ENCODE peak calls at places on chromosomes 1 and 21, in five cellular contexts. One of them, this sample, is unnamed.

GRCh38 chr1:171254859-171255258 is 6.6 kb downstream of the FMO1 start:
- DNase-seq in K562: no peak
- DNase-seq in GM12878: no peak
- DNase-seq in HepG2: no peak
- DNase-seq in H1: no peak
- DNase-seq in this sample: no peak

GRCh38 chr1:26994020-26994745 is 691 bp downstream of the TRNP1 start:
- DNase-seq in HepG2: no peak
- DNase-seq in GM12878: no peak
- DNase-seq in K562: peak; percentile 53
- DNase-seq in H1: no peak
- DNase-seq in this sample: no peak

GRCh38 chr1:191498318-191498717 is 659.9 kb upstream of the RGS18 start:
- DNase-seq in H1: no peak
- DNase-seq in HepG2: no peak
- DNase-seq in K562: peak; percentile 22
- DNase-seq in GM12878: no peak
- DNase-seq in this sample: no peak

GRCh38 chr1:228440761-228441500 is 24.3 kb upstream of the TRIM17 start:
- DNase-seq in H1: no peak
- DNase-seq in HepG2: no peak
- DNase-seq in K562: no peak
- DNase-seq in GM12878: no peak
- DNase-seq in this sample: no peak

GRCh38 chr1:91750398-91750996 is 135.5 kb downstream of the TGFBR3 start:
- DNase-seq in H1: no peak
- DNase-seq in GM12878: no peak
- DNase-seq in K562: no peak
- DNase-seq in HepG2: no peak
- DNase-seq in this sample: no peak

GRCh38 chr1:203208181-203208580 is 21.3 kb downstream of the CHIT1 start:
- DNase-seq in HepG2: no peak
- DNase-seq in K562: no peak
- DNase-seq in H1: no peak
- DNase-seq in GM12878: no peak
- DNase-seq in this sample: no peak

GRCh38 chr1:214281902-214282695 is 1.1 kb downstream of the SMYD2 start:
- DNase-seq in HepG2: peak; percentile 56
- DNase-seq in K562: peak; percentile 45
- DNase-seq in H1: no peak
- DNase-seq in GM12878: no peak
- DNase-seq in this sample: peak; percentile 31

GRCh38 chr1:93670141-93670540 is 11.5 kb downstream of the BCAR3 start:
- DNase-seq in GM12878: no peak
- DNase-seq in H1: no peak
- DNase-seq in K562: no peak
- DNase-seq in HepG2: no peak
- DNase-seq in this sample: no peak

GRCh38 chr1:227322376-227322775 is 4.1 kb upstream of the CDC42BPA start:
- DNase-seq in H1: no peak
- DNase-seq in HepG2: no peak
- DNase-seq in GM12878: no peak
- DNase-seq in K562: no peak
- DNase-seq in this sample: no peak

GRCh38 chr1:90712153-90712930 is 4.8 kb downstream of the BARHL2 start:
- DNase-seq in K562: no peak
- DNase-seq in HepG2: no peak
- DNase-seq in GM12878: no peak
- DNase-seq in H1: no peak
- DNase-seq in this sample: no peak

GRCh38 chr21:41411449-41412089 is 14.5 kb upstream of the MX1 start:
- DNase-seq in H1: no peak
- DNase-seq in HepG2: peak; percentile 9
- DNase-seq in GM12878: peak; percentile 40
- DNase-seq in K562: no peak
- DNase-seq in this sample: no peak

GRCh38 chr21:40686526-40686925 is 160.4 kb downstream of the DSCAM start:
- DNase-seq in H1: no peak
- DNase-seq in K562: no peak
- DNase-seq in HepG2: no peak
- DNase-seq in GM12878: no peak
- DNase-seq in this sample: no peak

GRCh38 chr1:226738995-226739695 is at the start of gene ITPKB:
- DNase-seq in K562: no peak
- DNase-seq in H1: no peak
- DNase-seq in HepG2: no peak
- DNase-seq in GM12878: no peak
- DNase-seq in this sample: peak; percentile 67

GRCh38 chr1:244053831-244054230 is 2.7 kb downstream of the ZBTB18 start:
- DNase-seq in K562: no peak
- DNase-seq in GM12878: no peak
- DNase-seq in HepG2: no peak
- DNase-seq in H1: no peak
- DNase-seq in this sample: no peak

GRCh38 chr1:243407284-243408018 is 151.6 kb downstream of the SDCCAG8 start:
- DNase-seq in K562: no peak
- DNase-seq in HepG2: no peak
- DNase-seq in GM12878: no peak
- DNase-seq in H1: no peak
- DNase-seq in this sample: no peak

GRCh38 chr1:184614667-184615066 is 140.0 kb downstream of the EDEM3 start:
- DNase-seq in H1: no peak
- DNase-seq in HepG2: no peak
- DNase-seq in GM12878: no peak
- DNase-seq in K562: no peak
- DNase-seq in this sample: no peak

GRCh38 chr1:9714257-9714718 is 62.8 kb downstream of the PIK3CD start:
- DNase-seq in K562: peak; percentile 70
- DNase-seq in HepG2: no peak
- DNase-seq in H1: peak; percentile 72
- DNase-seq in GM12878: no peak
- DNase-seq in this sample: no peak

GRCh38 chr1:57279909-57280666 is 143.8 kb downstream of the DAB1 start:
- DNase-seq in H1: no peak
- DNase-seq in GM12878: no peak
- DNase-seq in HepG2: peak; percentile 100
- DNase-seq in K562: no peak
- DNase-seq in this sample: no peak

GRCh38 chr1:230746617-230747016 is 571 bp upstream of the CAPN9 start:
- DNase-seq in GM12878: no peak
- DNase-seq in K562: no peak
- DNase-seq in HepG2: no peak
- DNase-seq in H1: no peak
- DNase-seq in this sample: no peak

GRCh38 chr1:193919827-193920226 is 733.4 kb upstream of the B3GALT2 start:
- DNase-seq in H1: no peak
- DNase-seq in GM12878: no peak
- DNase-seq in HepG2: no peak
- DNase-seq in K562: no peak
- DNase-seq in this sample: no peak

GRCh38 chr1:101237229-101237837 is 514 bp downstream of the S1PR1 start:
- DNase-seq in K562: no peak
- DNase-seq in GM12878: peak; percentile 45
- DNase-seq in H1: no peak
- DNase-seq in HepG2: no peak
- DNase-seq in this sample: no peak

GRCh38 chr1:4687943-4688342 is 33.5 kb downstream of the AJAP1 start:
- DNase-seq in K562: no peak
- DNase-seq in GM12878: no peak
- DNase-seq in H1: no peak
- DNase-seq in HepG2: no peak
- DNase-seq in this sample: no peak

GRCh38 chr1:219659682-219660081 is 46.8 kb upstream of the ZC3H11B start:
- DNase-seq in K562: no peak
- DNase-seq in HepG2: no peak
- DNase-seq in H1: no peak
- DNase-seq in GM12878: no peak
- DNase-seq in this sample: peak; percentile 7

GRCh38 chr1:79431341-79431740 is 424.8 kb upstream of the ADGRL4 start:
- DNase-seq in GM12878: no peak
- DNase-seq in H1: no peak
- DNase-seq in HepG2: no peak
- DNase-seq in K562: no peak
- DNase-seq in this sample: no peak

GRCh38 chr1:41811978-41812852 is 106.5 kb downstream of the HIVEP3 start:
- DNase-seq in HepG2: peak; percentile 14
- DNase-seq in GM12878: no peak
- DNase-seq in K562: peak; percentile 70
- DNase-seq in H1: peak; percentile 50
- DNase-seq in this sample: peak; percentile 57

GRCh38 chr1:197304626-197305200 is 36.7 kb downstream of the CRB1 start:
- DNase-seq in HepG2: no peak
- DNase-seq in GM12878: no peak
- DNase-seq in K562: no peak
- DNase-seq in H1: no peak
- DNase-seq in this sample: no peak

GRCh38 chr1:12284486-12284885 is 54.7 kb downstream of the VPS13D start:
- DNase-seq in HepG2: no peak
- DNase-seq in H1: no peak
- DNase-seq in GM12878: no peak
- DNase-seq in K562: no peak
- DNase-seq in this sample: no peak
- TF ChIP-seq GABPA in HepG2: no peak
- TF ChIP-seq GABPA in H1: no peak
- TF ChIP-seq GABPA in GM12878: no peak
- TF ChIP-seq GABPA in K562: no peak
- TF ChIP-seq GABPA in this sample: no peak

DNA sequence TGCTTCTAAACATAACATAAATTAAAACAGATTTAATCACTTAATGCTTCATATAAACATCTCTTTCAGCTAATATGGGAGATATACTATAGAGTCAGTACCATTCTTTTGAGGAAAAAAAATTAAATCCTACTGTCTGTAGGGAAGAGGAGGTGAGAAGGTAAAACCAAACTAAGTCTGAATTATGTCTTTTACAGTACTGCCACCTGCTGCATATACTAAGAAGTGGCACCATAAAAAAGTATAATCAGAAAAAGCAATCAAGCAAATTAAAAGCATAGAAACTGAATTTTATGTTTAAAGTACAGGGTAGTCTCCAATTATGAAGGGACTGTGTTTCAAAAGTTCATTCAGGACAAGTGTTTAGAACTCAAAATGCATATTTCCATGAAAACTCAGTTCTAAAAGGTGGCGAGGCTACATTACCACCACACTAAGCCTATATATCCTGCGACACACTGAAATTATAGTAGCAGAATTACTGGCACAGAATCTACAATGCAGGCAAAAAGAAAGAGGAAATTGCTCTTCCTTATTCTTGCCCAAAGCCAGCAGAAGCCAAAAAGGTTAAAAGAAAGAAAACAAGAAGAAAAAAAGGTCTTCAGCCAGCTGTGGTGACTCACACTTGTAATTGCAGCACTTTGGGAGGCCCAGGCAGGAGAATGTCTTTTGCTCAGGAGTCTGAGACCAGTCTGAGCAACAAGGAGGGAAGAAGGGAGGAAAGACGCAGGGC is 9.0 kb downstream of the NSL1 start:
- DNase-seq in HepG2: peak; percentile 3
- DNase-seq in K562: no peak
- DNase-seq in H1: no peak
- DNase-seq in GM12878: no peak
- DNase-seq in this sample: peak; percentile 36
- TF ChIP-seq GABPA in HepG2: no peak
- TF ChIP-seq GABPA in K562: no peak
- TF ChIP-seq GABPA in H1: no peak
- TF ChIP-seq GABPA in GM12878: no peak
- TF ChIP-seq GABPA in this sample: no peak

DNA sequence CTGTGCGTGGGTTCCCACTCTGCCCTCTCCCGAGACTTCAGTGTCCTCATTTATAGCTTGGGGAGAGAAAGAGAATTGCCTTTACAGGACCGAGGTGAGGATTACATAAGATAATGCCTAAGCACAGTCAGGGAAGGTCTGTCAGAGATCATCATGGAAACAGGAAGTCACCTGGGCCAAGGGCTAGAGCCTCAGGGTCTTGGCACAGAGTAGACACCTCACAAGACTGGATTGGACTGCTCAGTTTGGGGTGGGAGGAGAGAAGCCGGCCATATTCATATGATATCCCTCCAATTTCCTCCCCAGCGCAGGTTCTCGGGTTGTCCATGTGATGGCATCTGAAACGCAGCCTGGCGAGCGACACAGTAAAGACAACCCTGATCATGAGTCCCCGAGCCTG is 3.8 kb downstream of the CNR2 start:
- DNase-seq in GM12878: peak; percentile 63
- DNase-seq in H1: no peak
- DNase-seq in HepG2: no peak
- DNase-seq in K562: no peak
- DNase-seq in this sample: peak; percentile 86
- TF ChIP-seq GABPA in GM12878: no peak
- TF ChIP-seq GABPA in H1: no peak
- TF ChIP-seq GABPA in HepG2: no peak
- TF ChIP-seq GABPA in K562: no peak
- TF ChIP-seq GABPA in this sample: no peak

GRCh38 chr1:97759078-97759477 is 161.8 kb downstream of the DPYD start:
- DNase-seq in K562: no peak
- DNase-seq in HepG2: no peak
- DNase-seq in H1: no peak
- DNase-seq in GM12878: no peak
- DNase-seq in this sample: no peak

GRCh38 chr1:97761637-97762036 is 159.2 kb downstream of the DPYD start:
- DNase-seq in H1: no peak
- DNase-seq in GM12878: no peak
- DNase-seq in HepG2: no peak
- DNase-seq in K562: no peak
- DNase-seq in this sample: no peak

DNA sequence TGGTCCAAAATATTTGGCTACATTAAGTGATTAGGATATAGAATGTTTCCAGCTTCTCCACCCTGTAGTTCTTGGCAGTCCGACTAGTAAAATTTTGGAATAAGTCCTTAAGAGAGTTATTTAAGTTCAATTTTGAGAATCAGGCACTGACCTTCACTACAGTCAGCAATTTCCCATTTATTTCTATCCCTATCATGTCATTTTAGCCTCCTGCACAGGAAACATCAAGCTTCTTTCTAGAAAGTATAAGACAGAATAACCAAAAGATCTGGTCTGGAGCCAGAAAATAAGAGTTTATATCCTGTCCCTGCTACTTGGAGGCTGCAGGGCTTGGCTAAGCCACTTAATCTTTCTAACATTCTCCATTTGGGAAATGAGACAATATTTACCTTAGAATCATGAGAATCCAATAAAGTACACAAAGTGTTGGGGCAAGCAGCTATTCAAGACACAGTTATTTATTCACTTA is 162.2 kb downstream of the DPYD start:
- DNase-seq in GM12878: no peak
- DNase-seq in H1: no peak
- DNase-seq in HepG2: no peak
- DNase-seq in K562: no peak
- DNase-seq in this sample: no peak
- TF ChIP-seq GABPA in GM12878: no peak
- TF ChIP-seq GABPA in H1: no peak
- TF ChIP-seq GABPA in HepG2: no peak
- TF ChIP-seq GABPA in K562: no peak
- TF ChIP-seq GABPA in this sample: no peak